ENCODE peak calls at places on chromosomes 1 and 21, in five cellular contexts. G is K562, O is H1, Y is GM23338, A is GM12878. J is an unnamed sample.

GRCh38 chr1:233518344-233518743 is 95.6 kb upstream of the KCNK1 start:
- DNase-seq in G (peak), O (peak), Y (peak), A (no peak), J (no peak)

GRCh38 chr1:156625436-156626078 is 6.3 kb downstream of the HAPLN2 start:
- DNase-seq in G (peak), O (peak), Y (peak), A (no peak), J (no peak)

GRCh38 chr1:51534447-51534846 is 15.4 kb upstream of the EPS15 start:
- DNase-seq in G (no peak), O (no peak), Y (no peak), A (no peak), J (no peak)

GRCh38 chr21:45997205-45997494 is 15.6 kb downstream of the COL6A1 start:
- DNase-seq in G (no peak), O (no peak), Y (no peak), A (no peak), J (no peak)

GRCh38 chr1:20719871-20720620 is 2.2 kb upstream of the KIF17 start:
- DNase-seq in G (no peak), O (no peak), Y (no peak), A (no peak), J (no peak)

GRCh38 chr1:248359415-248359814 is 2.0 kb upstream of the OR2T4 start:
- DNase-seq in G (no peak), O (no peak), Y (no peak), A (no peak), J (no peak)

GRCh38 chr1:201274616-201275265 is 8.6 kb upstream of the PKP1 start:
- DNase-seq in G (no peak), O (no peak), Y (peak), A (no peak), J (no peak)

GRCh38 chr1:214332950-214333798 is 52.2 kb downstream of the SMYD2 start:
- DNase-seq in G (peak), O (peak), Y (peak), A (no peak), J (no peak)

GRCh38 chr21:44991538-44992483 is 52.0 kb downstream of the SLX9 start:
- DNase-seq in G (no peak), O (no peak), Y (no peak), A (no peak), J (no peak)

GRCh38 chr1:67787746-67788145 is 45.5 kb downstream of the GNG12 start:
- DNase-seq in G (no peak), O (no peak), Y (no peak), A (no peak), J (no peak)

GRCh38 chr1:109252167-109252892 is 3.0 kb downstream of the CELSR2 start:
- DNase-seq in G (no peak), O (no peak), Y (no peak), A (no peak), J (no peak)

GRCh38 chr1:119779869-119780356 is 11.2 kb upstream of the HMGCS2 start:
- DNase-seq in G (no peak), O (no peak), Y (no peak), A (no peak), J (no peak)

GRCh38 chr1:173473599-173474011 is 3.5 kb upstream of the PRDX6 start:
- DNase-seq in G (no peak), O (no peak), Y (no peak), A (no peak), J (no peak)

GRCh38 chr1:3557366-3557765 is 53.9 kb downstream of the MEGF6 start:
- DNase-seq in G (no peak), O (no peak), Y (no peak), A (no peak), J (no peak)

GRCh38 chr1:229557214-229557850 is 1.2 kb downstream of the ABCB10 start:
- DNase-seq in G (no peak), O (no peak), Y (no peak), A (no peak), J (no peak)

GRCh38 chr1:241888232-241888631 is 40.2 kb downstream of the EXO1 start:
- DNase-seq in G (no peak), O (no peak), Y (no peak), A (no peak), J (no peak)

GRCh38 chr21:27802816-27803475 is 836.1 kb upstream of the ADAMTS5 start:
- DNase-seq in G (peak), O (peak), Y (peak), A (no peak), J (no peak)

GRCh38 chr1:2540816-2541492 is 10.9 kb upstream of the HES5 start:
- DNase-seq in G (peak), O (no peak), Y (peak), A (no peak), J (no peak)

GRCh38 chr1:2543543-2544092 is 12.6 kb upstream of the TNFRSF14 start:
- DNase-seq in G (no peak), O (no peak), Y (peak), A (no peak), J (no peak)

GRCh38 chr1:2539312-2539907 is 9.3 kb upstream of the HES5 start:
- DNase-seq in G (no peak), O (peak), Y (peak), A (no peak), J (no peak)

GRCh38 chr1:2542262-2542915 is 12.3 kb upstream of the HES5 start:
- DNase-seq in G (no peak), O (no peak), Y (no peak), A (no peak), J (no peak)

GRCh38 chr1:2541619-2542246 is 11.7 kb upstream of the HES5 start:
- DNase-seq in G (peak), O (no peak), Y (no peak), A (no peak), J (no peak)
- TF ChIP-seq POLR2AphosphoS5 in G (no peak), O (no peak), Y (no peak), A (no peak), J (no peak)

GRCh38 chr1:165468850-165469249 is 23.9 kb upstream of the RXRG start:
- DNase-seq in G (no peak), O (no peak), Y (no peak), A (no peak), J (no peak)

GRCh38 chr1:165463978-165464377 is 19.1 kb upstream of the RXRG start:
- DNase-seq in G (no peak), O (no peak), Y (peak), A (no peak), J (no peak)

DNA sequence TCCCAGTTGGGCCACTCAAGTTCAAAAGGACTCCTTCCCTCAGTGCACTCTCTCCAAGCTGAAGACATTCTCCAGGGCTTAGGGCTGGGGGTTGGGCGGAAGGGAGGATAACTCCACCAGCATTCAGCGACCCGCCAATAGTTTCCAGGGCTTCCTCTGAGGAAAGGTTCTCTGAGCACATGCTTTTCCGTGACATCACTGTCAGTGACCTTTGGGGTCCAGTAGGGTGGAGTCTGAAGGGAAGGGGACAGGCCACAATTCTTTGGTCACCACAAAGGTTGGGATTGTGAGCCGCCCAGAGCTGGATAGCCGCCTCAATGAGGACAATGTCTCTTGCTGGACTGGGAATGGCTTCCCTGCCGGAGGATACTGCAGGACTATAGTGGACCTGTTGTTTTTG is 22.8 kb upstream of the RXRG start:
- DNase-seq in G (no peak), O (no peak), Y (no peak), A (no peak), J (no peak)
- H3K4me3 ChIP-seq in G (no peak), O (no peak), Y (no peak), A (no peak), J (no peak)

DNA sequence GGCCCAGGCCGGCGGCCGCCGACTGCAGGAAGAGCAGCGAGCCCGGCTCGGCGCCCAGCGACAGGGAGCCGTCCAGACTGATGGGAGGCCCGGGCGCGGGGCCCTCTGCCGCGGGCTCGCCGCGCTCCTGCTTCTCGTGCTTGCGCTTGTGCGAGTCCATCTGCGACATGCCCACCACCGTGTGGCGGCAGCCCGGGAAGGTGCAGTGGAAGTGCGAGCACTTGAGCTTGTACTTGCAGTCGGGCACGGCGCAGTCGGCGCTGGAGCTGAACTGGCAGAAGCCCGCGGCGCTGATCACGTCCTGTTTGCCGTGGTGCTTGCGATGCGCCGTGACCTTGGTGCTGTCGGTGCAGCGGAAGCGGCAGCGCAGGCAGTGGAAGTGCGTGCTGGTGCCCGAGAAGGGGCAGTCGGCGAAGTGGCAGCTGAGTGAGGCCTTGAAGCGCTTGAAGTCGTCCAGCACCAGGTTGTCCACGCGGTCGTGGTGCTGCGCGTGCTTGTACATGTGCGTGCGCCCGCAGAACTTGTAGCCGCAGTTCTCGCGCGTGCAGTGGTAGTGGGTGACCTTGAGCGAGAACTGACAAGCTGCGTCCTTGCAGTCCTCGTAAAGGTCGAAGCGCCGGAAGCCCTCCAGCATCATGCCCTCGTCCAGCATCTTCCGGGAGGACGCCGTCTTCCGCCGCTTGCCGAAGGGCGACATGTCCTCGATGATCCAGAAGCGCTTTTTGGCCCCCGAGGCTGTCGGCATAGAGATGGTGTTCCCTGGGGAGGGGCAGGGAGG is 157.0 kb downstream of the CASZ1 start:
- DNase-seq in G (no peak), O (peak), Y (peak), A (no peak), J (no peak)
- TF ChIP-seq EZH2 in G (no peak), O (peak), Y (no peak), A (no peak), J (no peak)

GRCh38 chr1:225735252-225736149 is 42.1 kb upstream of the SRP9 start:
- DNase-seq in G (no peak), O (no peak), Y (no peak), A (no peak), J (no peak)
- TF ChIP-seq POLR2AphosphoS5 in G (no peak), O (no peak), Y (no peak), A (no peak), J (no peak)

DNA sequence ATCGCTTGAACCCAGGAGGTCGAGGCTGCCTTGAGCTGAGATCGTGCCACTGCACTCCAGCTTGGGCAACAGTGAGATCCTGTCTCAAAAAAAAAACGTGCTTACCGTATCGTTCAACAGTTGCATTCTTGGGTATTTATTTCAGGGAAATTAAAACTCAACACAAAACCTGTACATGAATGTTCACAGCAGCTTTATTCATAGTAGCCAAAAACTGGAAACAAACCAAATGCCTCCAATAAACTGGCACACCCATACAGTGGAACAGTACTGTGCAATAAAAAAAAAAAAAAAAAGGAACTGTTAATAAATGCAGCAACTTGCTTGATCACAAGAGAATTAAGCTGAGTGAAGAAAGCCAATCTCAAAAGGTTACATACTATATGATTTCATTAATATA is 6.7 kb downstream of the KHDRBS1 start:
- DNase-seq in G (no peak), O (no peak), Y (no peak), A (no peak), J (no peak)
- H3K4me3 ChIP-seq in G (no peak), O (no peak), Y (no peak), A (peak), J (no peak)